ENCODE peak calls at places on chromosomes 1 and 21, in eight cellular contexts. J is fibroblast of the aortic adventitia, I is Right ventricle myocardium superior, X is fibroblast of pulmonary artery, Q is HEK293T, A is neural crest cell, F is T-helper 9 cell, T is GM23338. R is an unnamed sample.

GRCh38 chr1:154972517-154973343 is 1.8 kb upstream of the CKS1B start:
- DNase-seq in A (no peak), Q (no peak), T (peak), J (peak), F (no peak), X (peak), I (peak), R (peak)

GRCh38 chr1:212482352-212483153 is 49.8 kb downstream of the NENF start:
- DNase-seq in F (no peak), J (peak), X (no peak), I (no peak), A (no peak), Q (no peak), T (no peak), R (no peak)

GRCh38 chr1:50977575-50978143 is 7.6 kb downstream of the CDKN2C start:
- DNase-seq in F (no peak), Q (no peak), J (peak), X (peak), A (peak), T (peak), I (peak), R (peak)

GRCh38 chr1:86981482-86982311 is 67.3 kb downstream of the HS2ST1 start:
- DNase-seq in T (no peak), X (peak), F (no peak), Q (no peak), A (no peak), I (no peak), J (peak), R (no peak)

GRCh38 chr21:14989359-14989758 is 75.4 kb downstream of the NRIP1 start:
- DNase-seq in F (no peak), Q (no peak), A (no peak), J (peak), I (no peak), T (no peak), X (peak), R (peak)

GRCh38 chr1:156263288-156263655 is 15.4 kb upstream of the PAQR6 start:
- DNase-seq in J (no peak), T (no peak), X (no peak), Q (no peak), I (peak), F (no peak), A (no peak), R (no peak)

GRCh38 chr1:36160949-36161485 is 5.1 kb downstream of the MAP7D1 start:
- DNase-seq in F (peak), J (peak), Q (no peak), A (peak), I (peak), T (peak), X (peak), R (peak)

GRCh38 chr1:38991638-38992449 is 768 bp downstream of the AKIRIN1 start:
- DNase-seq in J (peak), Q (peak), T (peak), F (no peak), I (peak), X (peak), A (peak), R (peak)

GRCh38 chr1:176791911-176792310 is 328.9 kb downstream of the PAPPA2 start:
- DNase-seq in A (no peak), I (no peak), J (no peak), F (no peak), Q (no peak), X (no peak), T (no peak), R (peak)

GRCh38 chr1:218297867-218298266 is 12.8 kb downstream of the RRP15 start:
- DNase-seq in A (no peak), J (peak), I (no peak), T (no peak), F (no peak), Q (no peak), X (peak), R (peak)

GRCh38 chr1:15849775-15850449 is 2.4 kb downstream of the SPEN start:
- DNase-seq in J (peak), Q (peak), A (peak), X (peak), F (peak), T (peak), I (no peak), R (peak)

GRCh38 chr1:150551784-150552691 is 2.8 kb downstream of the ADAMTSL4 start:
- DNase-seq in A (no peak), T (no peak), F (no peak), Q (no peak), J (peak), I (peak), X (peak), R (peak)

GRCh38 chr1:10510520-10511493 is 36.1 kb downstream of the PEX14 start:
- DNase-seq in Q (no peak), I (no peak), T (no peak), J (peak), A (no peak), X (peak), F (peak), R (peak)

GRCh38 chr1:207397525-207397926 is 56.6 kb upstream of the CR2 start:
- DNase-seq in T (peak), J (peak), F (no peak), Q (no peak), I (no peak), X (no peak), A (no peak), R (no peak)

GRCh38 chr1:156510709-156511108 is 10.1 kb upstream of the MEF2D start:
- DNase-seq in Q (no peak), I (peak), X (peak), F (no peak), J (peak), A (no peak), T (no peak), R (peak)

GRCh38 chr1:20486457-20487235 is 636 bp upstream of the CAMK2N1 start:
- DNase-seq in I (peak), X (peak), J (peak), A (peak), T (peak), F (no peak), Q (peak), R (peak)

GRCh38 chr1:48294656-48295055 is 72.1 kb downstream of the SLC5A9 start:
- DNase-seq in X (no peak), I (no peak), T (no peak), J (no peak), Q (no peak), F (no peak), A (no peak), R (no peak)

GRCh38 chr1:21508580-21509350 is 458 bp upstream of the ALPL start:
- DNase-seq in T (peak), X (peak), F (peak), A (peak), J (peak), Q (peak), I (peak), R (peak)

GRCh38 chr1:197465528-197466205 is 197.6 kb downstream of the CRB1 start:
- DNase-seq in X (no peak), Q (no peak), T (no peak), I (no peak), F (no peak), J (no peak), A (no peak), R (no peak)

GRCh38 chr1:17674707-17675505 is 80.2 kb upstream of the ACTL8 start:
- DNase-seq in I (no peak), T (no peak), Q (no peak), F (no peak), J (no peak), A (no peak), X (no peak), R (peak)

GRCh38 chr1:160522622-160523345 is at the start of gene SLAMF6:
- DNase-seq in I (no peak), J (no peak), F (peak), T (no peak), Q (no peak), X (no peak), A (no peak), R (no peak)

GRCh38 chr1:61724721-61725694 is at the start of gene TM2D1:
- DNase-seq in X (peak), I (peak), J (peak), T (peak), F (peak), A (peak), Q (peak), R (peak)

GRCh38 chr1:201751872-201752271 is 77.1 kb upstream of the IPO9 start:
- DNase-seq in Q (no peak), I (no peak), T (peak), J (peak), X (peak), A (peak), F (no peak), R (no peak)

GRCh38 chr1:147785794-147786506 is 25.5 kb upstream of the GJA5 start:
- DNase-seq in A (no peak), X (no peak), J (no peak), F (no peak), Q (no peak), I (no peak), T (no peak), R (peak)

GRCh38 chr1:53561488-53562115 is 102.4 kb downstream of the DMRTB1 start:
- DNase-seq in T (no peak), A (no peak), X (no peak), J (no peak), F (no peak), Q (no peak), I (no peak), R (no peak)

GRCh38 chr1:224539971-224540370 is 76.1 kb upstream of the CNIH3 start:
- DNase-seq in A (no peak), F (no peak), T (no peak), J (no peak), I (no peak), Q (no peak), X (no peak), R (no peak)

GRCh38 chr1:14138627-14139026 is 438.6 kb downstream of the PRDM2 start:
- DNase-seq in J (no peak), T (no peak), A (no peak), I (no peak), F (no peak), Q (no peak), X (no peak), R (no peak)

GRCh38 chr21:41739936-41740335 is 26.9 kb downstream of the RIPK4 start:
- DNase-seq in T (no peak), J (no peak), F (no peak), Q (no peak), I (no peak), A (no peak), X (no peak), R (no peak)

GRCh38 chr1:230827081-230827681 is 41.1 kb downstream of the C1orf198 start:
- DNase-seq in F (no peak), Q (no peak), A (no peak), J (peak), I (peak), X (no peak), T (no peak), R (no peak)

GRCh38 chr1:52623812-52624211 is 9.2 kb upstream of the SHISAL2A start:
- DNase-seq in A (no peak), X (no peak), I (no peak), T (no peak), Q (no peak), J (no peak), F (no peak), R (no peak)

GRCh38 chr1:247332901-247333361 is 1.3 kb upstream of the ZNF496 start:
- DNase-seq in J (peak), A (no peak), T (peak), Q (peak), I (peak), F (no peak), X (peak), R (peak)

GRCh38 chr1:157803851-157804250 is 16.1 kb downstream of the FCRL1 start:
- DNase-seq in I (no peak), X (no peak), Q (no peak), J (no peak), A (no peak), T (no peak), F (no peak), R (no peak)

GRCh38 chr1:111620412-111620971 is 903 bp downstream of the RAP1A start:
- DNase-seq in T (peak), X (no peak), Q (no peak), F (no peak), I (no peak), A (no peak), J (peak), R (peak)

GRCh38 chr1:225866981-225867380 is 15.2 kb downstream of the TMEM63A start:
- DNase-seq in F (no peak), A (no peak), I (no peak), J (no peak), Q (no peak), X (no peak), T (no peak), R (no peak)

GRCh38 chr21:33901421-33902288 is 13.9 kb downstream of the ATP5PO start:
- DNase-seq in I (no peak), X (peak), Q (peak), F (no peak), A (peak), T (peak), J (peak), R (peak)

R was measured in GM03348.